ENCODE peak calls at places on chromosomes 12 and 14, in ten cellular contexts. N is nephron progenitor cell; S is T-cell; Z is germinal center; E is lower leg skin; M is psoas muscle; G is ovary; A is activated T-cell treated with anti-CD3 and anti-CD28 coated beads, Interleukin-2, amount 50 U/mL, for 72 hours; F is head of caudate nucleus; I is Calu3. U is an unnamed sample.
A peak's percentile ranks its signal among the peaks of the same experiment; 100 is the strongest.

GRCh38 chr14:105224845-105225585 is 23.3 kb upstream of the BTBD6 start:
- DNase-seq in N (no peak), S (no peak), Z (no peak), E (no peak), M (no peak), G (no peak), A (no peak), F (no peak), I (no peak), U (no peak)

GRCh38 chr12:47942327-47943230 is 20.8 kb upstream of the TMEM106C start:
- DNase-seq in N (peak; percentile 43), S (peak; percentile 31), Z (peak; percentile 56), E (no peak), M (peak; percentile 58), G (no peak), A (peak; percentile 68), F (no peak), I (no peak), U (peak; percentile 23)

GRCh38 chr12:105382771-105383632 is 52.5 kb downstream of the C12orf75 start:
- DNase-seq in N (peak; percentile 21), S (peak; percentile 6), Z (peak; percentile 73), E (no peak), M (no peak), G (no peak), A (peak; percentile 14), F (no peak), I (peak; percentile 63), U (no peak)

GRCh38 chr12:123900898-123901376 is 71.7 kb downstream of the CCDC92 start:
- DNase-seq in N (peak; percentile 63), S (no peak), Z (no peak), E (no peak), M (no peak), G (no peak), A (no peak), F (no peak), I (no peak), U (no peak)

GRCh38 chr12:29073631-29074239 is 75.3 kb upstream of the FAR2 start:
- DNase-seq in N (no peak), S (no peak), Z (no peak), E (no peak), M (no peak), G (no peak), A (no peak), F (no peak), I (peak; percentile 21), U (no peak)

GRCh38 chr14:24160850-24161804 is at the start of gene IRF9:
- DNase-seq in N (peak; percentile 99), S (peak; percentile 90), Z (peak; percentile 94), E (peak; percentile 97), M (peak; percentile 97), G (peak; percentile 96), A (peak; percentile 96), F (peak; percentile 98), I (peak; percentile 96), U (peak; percentile 98)

GRCh38 chr12:27851311-27851710 is 71.3 kb upstream of the MANSC4 start:
- DNase-seq in N (no peak), S (no peak), Z (no peak), E (no peak), M (no peak), G (no peak), A (no peak), F (no peak), I (no peak), U (no peak)

GRCh38 chr12:39616251-39616650 is 3.4 kb downstream of the ABCD2 start:
- DNase-seq in N (no peak), S (no peak), Z (no peak), E (no peak), M (no peak), G (no peak), A (no peak), F (no peak), I (no peak), U (no peak)

GRCh38 chr14:99029916-99030305 is 242.1 kb downstream of the BCL11B start:
- DNase-seq in N (no peak), S (no peak), Z (no peak), E (no peak), M (no peak), G (no peak), A (no peak), F (no peak), I (no peak), U (no peak)

U was measured in stimulated activated CD8-positive, alpha-beta memory T cell treated with anti-CD3 and anti-CD28 coated beads, Interleukin-12 subunit alpha, Interleukin-12 subunit beta, amount 100 ng/mL, for 1 hour.